ENCODE peak calls at places on chromosomes 16 and 17, in seven cellular contexts. W is right cardiac atrium, N is NCI-H2171, I is H54, T is fibroblast of lung, B is BJ, L is T-helper 1 cell. J is an unnamed sample.

GRCh38 chr17:72654746-72655145 is 437.7 kb downstream of the SLC39A11 start:
- DNase-seq in W (no peak), N (no peak), I (no peak), T (no peak), B (no peak), L (no peak), J (no peak)

GRCh38 chr16:11964761-11965539 is at the start of gene TNFRSF17:
- DNase-seq in W (no peak), N (no peak), I (no peak), T (peak), B (no peak), L (no peak), J (no peak)

GRCh38 chr16:55154956-55155355 is 169.0 kb upstream of the IRX6 start:
- DNase-seq in W (no peak), N (no peak), I (no peak), T (no peak), B (no peak), L (no peak), J (no peak)

GRCh38 chr17:58306131-58306951 is 22.3 kb downstream of the TSPOAP1 start:
- DNase-seq in W (no peak), N (no peak), I (no peak), T (no peak), B (no peak), L (no peak), J (no peak)

GRCh38 chr16:28157768-28158535 is 53.8 kb downstream of the XPO6 start:
- DNase-seq in W (no peak), N (no peak), I (no peak), T (no peak), B (no peak), L (no peak), J (no peak)

GRCh38 chr17:79681628-79682261 is 49.0 kb upstream of the ENPP7 start:
- DNase-seq in W (no peak), N (no peak), I (no peak), T (no peak), B (no peak), L (no peak), J (no peak)

GRCh38 chr17:8859029-8859803 is 8.3 kb downstream of the PIK3R6 start:
- DNase-seq in W (no peak), N (no peak), I (no peak), T (peak), B (peak), L (no peak), J (no peak)

GRCh38 chr16:23296994-23297393 is 5.1 kb upstream of the SCNN1B start:
- DNase-seq in W (no peak), N (no peak), I (peak), T (no peak), B (no peak), L (no peak), J (no peak)

GRCh38 chr17:80100035-80100323 is 1.4 kb upstream of the GAA start:
- DNase-seq in W (peak), N (no peak), I (no peak), T (no peak), B (no peak), L (no peak), J (no peak)

GRCh38 chr16:66275795-66276428 is 90.6 kb upstream of the CDH5 start:
- DNase-seq in W (no peak), N (peak), I (peak), T (peak), B (no peak), L (no peak), J (peak)

GRCh38 chr16:27639588-27640276 is 89.8 kb downstream of the KATNIP start:
- DNase-seq in W (no peak), N (peak), I (peak), T (peak), B (no peak), L (no peak), J (peak)

GRCh38 chr16:77307764-77308561 is 108.8 kb downstream of the SYCE1L start:
- DNase-seq in W (no peak), N (no peak), I (no peak), T (peak), B (no peak), L (no peak), J (peak)

GRCh38 chr16:54201200-54201599 is 85.4 kb downstream of the IRX3 start:
- DNase-seq in W (no peak), N (no peak), I (no peak), T (no peak), B (no peak), L (no peak), J (no peak)

GRCh38 chr17:80229011-80229410 is 8.8 kb downstream of the SLC26A11 start:
- DNase-seq in W (no peak), N (no peak), I (no peak), T (no peak), B (no peak), L (no peak), J (no peak)

GRCh38 chr16:87661561-87661960 is 59.3 kb downstream of the JPH3 start:
- DNase-seq in W (peak), N (no peak), I (no peak), T (peak), B (no peak), L (no peak), J (peak)

GRCh38 chr17:37512442-37513070 is 22.9 kb downstream of the DUSP14 start:
- DNase-seq in W (no peak), N (peak), I (no peak), T (no peak), B (no peak), L (no peak), J (no peak)

GRCh38 chr16:88769617-88770458 is 15.2 kb downstream of the PIEZO1 start:
- DNase-seq in W (no peak), N (peak), I (no peak), T (no peak), B (no peak), L (no peak), J (peak)

GRCh38 chr16:31385680-31386079 is 7.5 kb upstream of the ITGAD start:
- DNase-seq in W (no peak), N (no peak), I (no peak), T (no peak), B (no peak), L (no peak), J (no peak)

GRCh38 chr17:3794890-3795757 is 5.9 kb downstream of the ITGAE start:
- DNase-seq in W (peak), N (no peak), I (peak), T (peak), B (no peak), L (no peak), J (no peak)

GRCh38 chr16:12345349-12345748 is 368.8 kb downstream of the SNX29 start:
- DNase-seq in W (no peak), N (no peak), I (no peak), T (no peak), B (no peak), L (no peak), J (no peak)

GRCh38 chr17:29116652-29117439 is 63.4 kb downstream of the MYO18A start:
- DNase-seq in W (peak), N (peak), I (peak), T (peak), B (no peak), L (peak), J (peak)

GRCh38 chr16:79547085-79547484 is 53.5 kb downstream of the MAF start:
- DNase-seq in W (no peak), N (no peak), I (no peak), T (no peak), B (no peak), L (no peak), J (no peak)

GRCh38 chr16:57830890-57831484 is 28.7 kb upstream of the KIFC3 start:
- DNase-seq in W (no peak), N (no peak), I (no peak), T (peak), B (no peak), L (no peak), J (no peak)

GRCh38 chr17:68260051-68260762 is 12.4 kb downstream of the AMZ2 start:
- DNase-seq in W (no peak), N (peak), I (no peak), T (peak), B (no peak), L (no peak), J (no peak)

GRCh38 chr16:5918553-5919127 is 821.0 kb upstream of the EEF2KMT start:
- DNase-seq in W (no peak), N (no peak), I (no peak), T (no peak), B (no peak), L (no peak), J (no peak)

GRCh38 chr17:28705728-28706334 is 5.9 kb downstream of the PROCA1 start:
- DNase-seq in W (no peak), N (no peak), I (no peak), T (no peak), B (no peak), L (no peak), J (no peak)

GRCh38 chr16:85210423-85211169 is 98.3 kb upstream of the CIBAR2 start:
- DNase-seq in W (no peak), N (no peak), I (peak), T (peak), B (no peak), L (no peak), J (no peak)